ENCODE peak calls at places on chromosomes 3 and 15, in ten cellular contexts. Z, N, X, Q, S, D, W, H, E and U are unnamed samples.

GRCh38 chr15:96457852-96458251 is 127.4 kb downstream of the NR2F2 start:
- DNase-seq in Q (no peak), H (no peak), Z (no peak), W (no peak), X (no peak), E (peak; percentile 28), S (no peak), N (peak; percentile 1), D (no peak), U (no peak)

GRCh38 chr3:114179575-114179974 is 723 bp upstream of the DRD3 start:
- DNase-seq in H (no peak), Q (no peak), N (peak; percentile 71), D (peak; percentile 28), E (peak; percentile 8), S (peak; percentile 41), Z (no peak), W (no peak), X (peak; percentile 1), U (no peak)

GRCh38 chr3:42222942-42223693 is 42.9 kb downstream of the CCK start:
- DNase-seq in H (no peak), N (no peak), X (no peak), Q (no peak), E (no peak), S (no peak), Z (no peak), W (no peak), D (no peak), U (no peak)

GRCh38 chr3:37770938-37771918 is 90.5 kb upstream of the CTDSPL start:
- DNase-seq in S (no peak), H (no peak), D (no peak), E (no peak), Q (no peak), Z (peak; percentile 75), X (no peak), W (peak; percentile 19), N (peak; percentile 62), U (no peak)

GRCh38 chr3:102979682-102980378 is 545.0 kb downstream of the ZPLD1 start:
- DNase-seq in H (peak; percentile 81), Q (no peak), X (no peak), W (peak; percentile 78), S (no peak), E (peak; percentile 18), D (peak; percentile 78), N (peak; percentile 86), Z (peak; percentile 84), U (no peak)

GRCh38 chr15:38059665-38060064 is 125.2 kb downstream of the TMCO5A start:
- DNase-seq in Z (no peak), D (no peak), Q (no peak), X (no peak), E (peak; percentile 73), N (peak; percentile 81), H (no peak), W (no peak), S (no peak), U (no peak)

GRCh38 chr3:15113468-15113867 is 14.5 kb upstream of the RBSN start:
- DNase-seq in X (no peak), E (no peak), D (no peak), H (no peak), Z (no peak), S (no peak), W (no peak), N (no peak), Q (no peak), U (no peak)

GRCh38 chr15:81400640-81401236 is 26.7 kb upstream of the TMC3 start:
- DNase-seq in Z (no peak), Q (no peak), X (peak; percentile 24), E (peak; percentile 73), S (peak; percentile 65), D (peak; percentile 33), H (no peak), N (peak; percentile 82), W (no peak), U (peak; percentile 59)

GRCh38 chr3:128006471-128007424 is 45.5 kb upstream of the SEC61A1 start:
- DNase-seq in D (no peak), X (no peak), Q (no peak), H (peak; percentile 85), S (no peak), W (no peak), Z (no peak), N (no peak), E (no peak), U (no peak)

GRCh38 chr3:6799264-6799915 is 61.5 kb upstream of the GRM7 start:
- DNase-seq in W (no peak), N (peak; percentile 9), X (peak; percentile 0), Q (no peak), Z (peak; percentile 29), S (peak; percentile 50), H (no peak), D (peak; percentile 14), E (peak; percentile 9), U (peak; percentile 1)

GRCh38 chr15:62742409-62743171 is 300.0 kb upstream of the TPM1 start:
- DNase-seq in E (peak; percentile 85), H (peak; percentile 88), D (peak; percentile 72), X (peak; percentile 21), Z (peak; percentile 65), W (peak; percentile 70), S (peak; percentile 62), Q (no peak), N (peak; percentile 86), U (peak; percentile 16)

GRCh38 chr3:169527539-169527938 is 136.0 kb downstream of the MECOM start:
- DNase-seq in N (no peak), D (no peak), W (no peak), Q (no peak), X (no peak), E (no peak), H (no peak), Z (no peak), S (no peak), U (no peak)

GRCh38 chr3:45994661-45995369 is 809 bp downstream of the FYCO1 start:
- DNase-seq in S (peak; percentile 63), X (peak; percentile 41), N (no peak), H (no peak), D (no peak), Z (peak; percentile 43), Q (no peak), W (no peak), E (peak; percentile 24), U (no peak)

GRCh38 chr15:92979011-92979701 is 79.0 kb downstream of the CHD2 start:
- DNase-seq in X (no peak), D (peak; percentile 19), Z (no peak), E (peak; percentile 32), S (no peak), N (peak; percentile 75), W (no peak), H (no peak), Q (no peak), U (no peak)

GRCh38 chr15:66294157-66294931 is 976 bp downstream of the DIS3L start:
- DNase-seq in D (peak; percentile 20), N (peak; percentile 81), S (no peak), Z (no peak), X (peak; percentile 38), E (peak; percentile 60), W (no peak), H (no peak), Q (no peak), U (no peak)